ENCODE peak calls at places on chromosomes 12 and 14, in four cellular contexts. D is B cell, Q is upper lobe of right lung, P is stomach. B is an unnamed sample.

GRCh38 chr12:121871501-121871900 is 12.8 kb upstream of the HPD start:
- DNase-seq in Q (no peak), P (no peak), D (no peak), B (no peak)

GRCh38 chr12:26402648-26403047 is 207.3 kb downstream of the SSPN start:
- DNase-seq in D (peak), P (peak), Q (no peak), B (no peak)

GRCh38 chr12:49750027-49750977 is 8.9 kb downstream of the TMBIM6 start:
- DNase-seq in Q (no peak), P (no peak), D (no peak), B (peak)

GRCh38 chr14:106378191-106378590 is 851.8 kb downstream of the TMEM121 start:
- DNase-seq in P (no peak), D (no peak), Q (no peak), B (peak)

GRCh38 chr14:90781344-90781761 is 34.9 kb downstream of the TTC7B start:
- DNase-seq in P (no peak), Q (peak), D (no peak), B (no peak)

GRCh38 chr14:89765346-89765745 is 189.2 kb downstream of the EFCAB11 start:
- DNase-seq in D (no peak), P (no peak), Q (no peak), B (no peak)

GRCh38 chr12:121222847-121223246 is 12.9 kb downstream of the P2RX4 start:
- DNase-seq in Q (no peak), P (no peak), D (peak), B (no peak)

GRCh38 chr12:105107176-105107496 is 395 bp upstream of the WASHC4 start:
- DNase-seq in D (no peak), Q (no peak), P (no peak), B (no peak)

GRCh38 chr12:117685115-117685926 is 283.5 kb downstream of the KSR2 start:
- DNase-seq in P (no peak), D (no peak), Q (no peak), B (no peak)

B was measured in stimulated activated CD4-positive, alpha-beta T cell treated with anti-CD3 and anti-CD28 coated beads, Interleukin-12 subunit alpha, Interleukin-12 subunit beta, amount 100 ng/mL, for 24 hours.